ENCODE peak calls at places on chromosome 14, in seven cellular contexts. R is right lobe of liver; L is tibial artery; A is uterus; O is adrenal gland; V is astrocyte; Q is CD4-positive, alpha-beta T cell. W is an unnamed sample.
A peak's percentile ranks its signal among the peaks of the same experiment; 100 is the strongest.

GRCh38 chr14:56855891-56856461 is 45.7 kb upstream of the OTX2 start:
- DNase-seq in O (no peak), Q (no peak), A (no peak), V (no peak), L (no peak), R (no peak), W (no peak)

GRCh38 chr14:75238728-75239455 is 39.7 kb upstream of the FOS start:
- DNase-seq in L (no peak), O (no peak), Q (no peak), R (no peak), V (no peak), A (no peak), W (no peak)

GRCh38 chr14:52328286-52328685 is 14.2 kb downstream of the PTGER2 start:
- DNase-seq in Q (no peak), R (no peak), O (no peak), L (no peak), V (peak; percentile 65), A (no peak), W (no peak)

GRCh38 chr14:86815341-86815740 is 1177.6 kb downstream of the GALC start:
- DNase-seq in Q (no peak), V (peak; percentile 5), O (no peak), R (no peak), L (no peak), A (no peak), W (no peak)

GRCh38 chr14:68800361-68800760 is 7.5 kb upstream of the ZFP36L1 start:
- DNase-seq in R (no peak), L (no peak), O (no peak), Q (no peak), A (no peak), V (no peak), W (no peak)

GRCh38 chr14:20455355-20456300 is 602 bp downstream of the APEX1 start:
- DNase-seq in Q (no peak), L (no peak), R (no peak), V (peak; percentile 87), A (no peak), O (no peak), W (peak; percentile 11)

GRCh38 chr14:66596241-66596985 is 88.5 kb downstream of the GPHN start:
- DNase-seq in O (no peak), R (no peak), L (no peak), A (no peak), V (no peak), Q (no peak), W (no peak)

GRCh38 chr14:69324341-69324931 is 64.5 kb downstream of the GALNT16 start:
- DNase-seq in O (no peak), Q (no peak), R (peak; percentile 28), V (no peak), L (peak; percentile 7), A (peak; percentile 6), W (no peak)

GRCh38 chr14:25009891-25010290 is 40.1 kb downstream of the STXBP6 start:
- DNase-seq in R (no peak), O (no peak), Q (no peak), V (peak; percentile 80), A (no peak), L (no peak), W (no peak)

GRCh38 chr14:104547310-104547997 is 32.1 kb upstream of the C14orf180 start:
- DNase-seq in A (no peak), L (no peak), R (peak; percentile 36), Q (no peak), O (no peak), V (no peak), W (no peak)

GRCh38 chr14:59482471-59483331 is 1.5 kb downstream of the L3HYPDH start:
- DNase-seq in Q (no peak), V (peak; percentile 93), L (peak; percentile 34), O (peak; percentile 43), R (peak; percentile 52), A (peak; percentile 57), W (no peak)

GRCh38 chr14:61950340-61950739 is 188.1 kb downstream of the SNAPC1 start:
- DNase-seq in Q (no peak), A (no peak), L (no peak), R (no peak), O (no peak), V (no peak), W (no peak)

GRCh38 chr14:89915114-89915878 is 39.2 kb downstream of the EFCAB11 start:
- DNase-seq in Q (peak; percentile 55), L (peak; percentile 74), V (peak; percentile 37), O (peak; percentile 61), R (no peak), A (peak; percentile 62), W (peak; percentile 13)

GRCh38 chr14:51636109-51636508 is 15.6 kb upstream of the FRMD6 start:
- DNase-seq in Q (no peak), A (no peak), L (no peak), R (no peak), V (no peak), O (no peak), W (no peak)

GRCh38 chr14:103057372-103058208 is at the start of gene CDC42BPB:
- DNase-seq in R (peak; percentile 94), L (peak; percentile 86), Q (peak; percentile 25), O (peak; percentile 92), V (peak; percentile 80), A (peak; percentile 84), W (peak; percentile 73)

GRCh38 chr14:27006520-27006919 is 408.7 kb upstream of the NOVA1 start:
- DNase-seq in O (no peak), V (no peak), R (no peak), L (no peak), Q (no peak), A (no peak), W (no peak)

GRCh38 chr14:55254581-55254980 is 16.6 kb upstream of the FBXO34 start:
- DNase-seq in A (no peak), V (no peak), Q (no peak), O (no peak), R (no peak), L (no peak), W (no peak)

GRCh38 chr14:35122696-35123387 is 490 bp downstream of the PRORP start:
- DNase-seq in L (peak; percentile 23), Q (no peak), O (no peak), A (no peak), R (no peak), V (peak; percentile 51), W (no peak)

GRCh38 chr14:75191100-75191499 is 14.7 kb upstream of the TMED10 start:
- DNase-seq in V (no peak), L (no peak), Q (no peak), R (no peak), O (no peak), A (no peak), W (no peak)

GRCh38 chr14:26598081-26598671 is 343 bp upstream of the NOVA1 start:
- DNase-seq in Q (no peak), V (peak; percentile 81), A (peak; percentile 93), R (peak; percentile 62), L (peak; percentile 84), O (peak; percentile 87), W (no peak)

GRCh38 chr14:99628832-99629618 is 15.9 kb upstream of the HHIPL1 start:
- DNase-seq in L (peak; percentile 61), O (peak; percentile 80), R (peak; percentile 82), V (no peak), A (peak; percentile 74), Q (peak; percentile 44), W (peak; percentile 46)

GRCh38 chr14:24481622-24482324 is 26.3 kb downstream of the CMA1 start:
- DNase-seq in L (no peak), Q (peak; percentile 20), A (no peak), R (no peak), O (no peak), V (no peak), W (no peak)

GRCh38 chr14:24986206-24986893 is 63.6 kb downstream of the STXBP6 start:
- DNase-seq in L (no peak), A (no peak), V (peak; percentile 42), Q (no peak), R (no peak), O (no peak), W (no peak)

GRCh38 chr14:94831085-94831484 is 61.2 kb upstream of the GSC start:
- DNase-seq in R (no peak), Q (no peak), V (no peak), O (no peak), L (no peak), A (no peak), W (no peak)

GRCh38 chr14:87805315-87805723 is 187.7 kb downstream of the GALC start:
- DNase-seq in A (no peak), Q (peak; percentile 15), O (peak; percentile 53), L (peak; percentile 25), V (peak; percentile 72), R (peak; percentile 50), W (peak; percentile 16)

GRCh38 chr14:64410084-64410774 is 22.1 kb downstream of the MTHFD1 start:
- DNase-seq in Q (no peak), L (no peak), A (no peak), R (peak; percentile 51), O (no peak), V (peak; percentile 21), W (no peak)

DNA sequence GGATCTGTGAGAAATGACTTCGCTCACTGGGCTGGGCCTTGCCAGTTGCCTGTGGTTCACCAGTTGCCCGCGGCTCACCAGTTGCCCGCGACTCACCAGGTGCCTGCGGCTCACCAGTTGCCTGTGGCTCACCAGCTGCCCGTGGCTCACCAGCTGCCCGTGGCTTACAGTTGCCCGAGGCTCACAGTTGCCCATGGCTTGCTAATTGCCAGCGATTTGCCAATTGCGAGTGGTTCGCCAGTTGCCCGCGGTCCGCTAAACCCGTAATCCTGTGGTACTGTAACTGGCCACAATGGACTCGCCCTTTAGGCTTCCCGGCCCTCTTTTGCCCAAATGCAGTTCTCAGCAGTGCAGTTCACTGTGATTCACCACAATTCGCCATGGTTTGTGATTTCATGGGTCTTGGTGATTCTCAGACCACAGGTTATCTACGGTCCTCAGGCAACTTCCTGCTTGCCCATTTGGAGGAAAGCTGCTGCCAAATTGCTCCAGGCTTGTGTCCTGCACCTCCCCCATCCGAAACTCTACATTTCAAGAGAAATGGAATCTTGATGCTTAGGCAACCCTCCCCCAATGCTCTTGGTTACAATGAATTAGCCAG is 15.0 kb upstream of the MEG3 start:
- DNase-seq in L (no peak), R (no peak), Q (no peak), O (no peak), A (no peak), V (peak; percentile 69), W (no peak)
- H3K9me3 ChIP-seq in L (peaks cover 5% of the 10 kb centered on the region), R (no peaks in the 10 kb centered on the region), Q (peaks cover 19% of the 10 kb centered on the region), O (peaks cover 6% of the 10 kb centered on the region), A (peaks cover 9% of the 10 kb centered on the region), V (peaks cover 22% of the 10 kb centered on the region), W (no peaks in the 10 kb centered on the region)

DNA sequence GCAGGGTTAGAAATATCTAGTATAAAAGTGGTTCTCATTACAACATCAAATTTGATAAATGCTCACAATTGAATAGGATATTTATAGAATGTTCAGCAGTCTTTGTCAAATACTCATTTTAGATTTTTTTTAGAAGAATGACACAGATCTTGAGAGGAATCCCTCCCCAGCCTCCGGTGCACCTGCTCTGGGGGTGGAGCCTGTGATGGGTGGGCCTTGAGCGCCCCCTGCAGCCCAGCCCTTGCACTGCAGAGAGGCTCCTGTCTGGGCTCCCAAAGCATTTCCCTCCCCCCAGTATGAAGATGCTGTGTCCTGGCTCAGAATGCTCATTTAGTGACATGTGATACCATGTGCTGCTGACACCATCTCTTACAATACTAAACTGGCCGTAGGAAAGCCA is 792.3 kb downstream of the TMEM121 start:
- DNase-seq in Q (peak; percentile 42), A (no peak), R (no peak), L (no peak), V (no peak), O (no peak), W (no peak)
- H3K9me3 ChIP-seq in Q (no peaks in the 10 kb centered on the region), A (no peaks in the 10 kb centered on the region), R (no peaks in the 10 kb centered on the region), L (no peaks in the 10 kb centered on the region), V (peaks cover 13% of the 10 kb centered on the region), O (peaks cover 4% of the 10 kb centered on the region), W (no peaks in the 10 kb centered on the region)

GRCh38 chr14:91126761-91127160 is 12.9 kb downstream of the DGLUCY start:
- DNase-seq in O (no peak), L (no peak), R (no peak), Q (no peak), A (no peak), V (no peak), W (no peak)
- H3K9me3 ChIP-seq in O (no peaks in the 10 kb centered on the region), L (no peaks in the 10 kb centered on the region), R (no peaks in the 10 kb centered on the region), Q (no peaks in the 10 kb centered on the region), A (no peaks in the 10 kb centered on the region), V (peaks cover 6% of the 10 kb centered on the region), W (no peaks in the 10 kb centered on the region)

GRCh38 chr14:85106491-85106890 is 423.5 kb upstream of the FLRT2 start:
- DNase-seq in O (no peak), R (no peak), A (no peak), Q (no peak), L (no peak), V (no peak), W (no peak)
- H3K9me3 ChIP-seq in O (no peaks in the 10 kb centered on the region), R (no peaks in the 10 kb centered on the region), A (no peaks in the 10 kb centered on the region), Q (no peaks in the 10 kb centered on the region), L (no peaks in the 10 kb centered on the region), V (peaks cover 3% of the 10 kb centered on the region), W (no peaks in the 10 kb centered on the region)